ENCODE peak calls at places on chromosomes 6 and 20, in ten cellular contexts. S, T, B, X, K, D, Q, L, C and A are unnamed samples.
A peak's percentile ranks its signal among the peaks of the same experiment; 100 is the strongest.

GRCh38 chr6:5521322-5521721 is 260.0 kb downstream of the FARS2 start:
- DNase-seq in S (no peak), T (no peak), B (no peak), X (no peak), K (no peak), D (no peak), Q (no peak), L (no peak), C (no peak), A (no peak)

GRCh38 chr20:600141-600540 is 10.0 kb downstream of the TCF15 start:
- DNase-seq in S (no peak), T (no peak), B (no peak), X (no peak), K (no peak), D (no peak), Q (no peak), L (no peak), C (no peak), A (no peak)

GRCh38 chr6:53837875-53838806 is 43.3 kb downstream of the LRRC1 start:
- DNase-seq in S (no peak), T (no peak), B (peak; percentile 7), X (no peak), K (no peak), D (peak; percentile 34), Q (no peak), L (no peak), C (peak; percentile 16), A (no peak)

GRCh38 chr6:105223242-105223641 is 43.4 kb upstream of the POPDC3 start:
- DNase-seq in S (no peak), T (no peak), B (no peak), X (no peak), K (no peak), D (no peak), Q (no peak), L (no peak), C (no peak), A (no peak)

GRCh38 chr20:5718896-5719595 is 31.2 kb upstream of the SHLD1 start:
- DNase-seq in S (no peak), T (peak; percentile 44), B (peak; percentile 30), X (no peak), K (no peak), D (peak; percentile 46), Q (no peak), L (no peak), C (no peak), A (no peak)

GRCh38 chr20:23151885-23152284 is 65.8 kb upstream of the CD93 start:
- DNase-seq in S (no peak), T (peak; percentile 8), B (no peak), X (no peak), K (no peak), D (no peak), Q (no peak), L (no peak), C (no peak), A (no peak)

GRCh38 chr6:38528196-38528965 is 111.3 kb downstream of the BTBD9 start:
- DNase-seq in S (no peak), T (no peak), B (no peak), X (no peak), K (no peak), D (peak; percentile 9), Q (no peak), L (no peak), C (peak; percentile 51), A (no peak)

GRCh38 chr6:41705996-41706835 is 29.2 kb downstream of the TFEB start:
- DNase-seq in S (peak; percentile 94), T (peak; percentile 87), B (peak; percentile 68), X (peak; percentile 84), K (peak; percentile 77), D (peak; percentile 74), Q (peak; percentile 78), L (peak; percentile 86), C (peak; percentile 65), A (peak; percentile 70)

GRCh38 chr20:46084805-46085792 is 4.7 kb downstream of the NCOA5 start:
- DNase-seq in S (peak; percentile 11), T (no peak), B (peak; percentile 63), X (peak; percentile 37), K (no peak), D (peak; percentile 58), Q (peak; percentile 61), L (no peak), C (peak; percentile 72), A (peak; percentile 13)

GRCh38 chr20:32763202-32763999 is 1.2 kb downstream of the DNMT3B start:
- DNase-seq in S (no peak), T (no peak), B (no peak), X (no peak), K (no peak), D (no peak), Q (no peak), L (peak; percentile 56), C (no peak), A (no peak)

GRCh38 chr6:156658186-156658585 is 119.0 kb upstream of the ARID1B start:
- DNase-seq in S (no peak), T (peak; percentile 41), B (peak; percentile 94), X (no peak), K (no peak), D (peak; percentile 97), Q (peak; percentile 58), L (no peak), C (peak; percentile 98), A (peak; percentile 39)

GRCh38 chr20:37316116-37316774 is 26.8 kb downstream of the MANBAL start:
- DNase-seq in S (peak; percentile 90), T (no peak), B (no peak), X (peak; percentile 45), K (no peak), D (no peak), Q (no peak), L (peak; percentile 71), C (no peak), A (no peak)